ENCODE peak calls at places on chromosomes 3 and 15, in seven cellular contexts. X, S, Y, L, B, H and D are unnamed samples.

GRCh38 chr15:42343596-42344232 is 15.6 kb upstream of the CAPN3 start:
- DNase-seq in B (no peak), S (no peak), X (no peak), Y (no peak), H (no peak), L (no peak), D (no peak)

GRCh38 chr15:56052389-56053045 is 59.1 kb upstream of the NEDD4 start:
- DNase-seq in L (no peak), S (no peak), X (no peak), Y (no peak), H (peak; percentile 45), B (no peak), D (no peak)

GRCh38 chr3:49260711-49261357 is 16.2 kb downstream of the C3orf62 start:
- DNase-seq in H (peak; percentile 85), B (no peak), L (no peak), S (no peak), X (no peak), Y (no peak), D (no peak)

GRCh38 chr3:27758083-27758482 is 36.0 kb upstream of the EOMES start:
- DNase-seq in B (no peak), S (no peak), H (no peak), L (no peak), X (no peak), Y (no peak), D (no peak)

GRCh38 chr3:196222876-196223595 is 6.7 kb downstream of the SLC51A start:
- DNase-seq in L (no peak), X (no peak), S (no peak), B (no peak), Y (no peak), H (no peak), D (no peak)

GRCh38 chr3:108485146-108485545 is 25.2 kb downstream of the MYH15 start:
- DNase-seq in S (no peak), H (no peak), Y (no peak), X (peak; percentile 35), L (no peak), B (no peak), D (no peak)

GRCh38 chr15:55254916-55255679 is 34.5 kb downstream of the RAB27A start:
- DNase-seq in Y (no peak), B (no peak), X (no peak), H (no peak), L (no peak), S (no peak), D (no peak)

GRCh38 chr15:62453979-62454378 is 288.9 kb upstream of the C2CD4B start:
- DNase-seq in S (no peak), Y (no peak), B (no peak), H (no peak), X (no peak), L (no peak), D (no peak)

GRCh38 chr3:30768703-30769550 is 125.5 kb downstream of the GADL1 start:
- DNase-seq in X (peak; percentile 52), B (peak; percentile 67), S (peak; percentile 74), H (peak; percentile 47), L (peak; percentile 33), Y (peak; percentile 77), D (peak; percentile 69)

GRCh38 chr3:54360320-54360719 is 238.0 kb downstream of the CACNA2D3 start:
- DNase-seq in B (no peak), H (no peak), X (no peak), L (no peak), S (no peak), Y (no peak), D (no peak)

GRCh38 chr3:52200981-52201679 is 3.2 kb downstream of the ALAS1 start:
- DNase-seq in B (no peak), X (no peak), L (no peak), Y (no peak), S (no peak), H (no peak), D (no peak)

GRCh38 chr3:23485922-23486321 is 282.8 kb downstream of the UBE2E2 start:
- DNase-seq in Y (no peak), L (no peak), H (no peak), B (no peak), X (no peak), S (no peak), D (no peak)

GRCh38 chr3:39148116-39149058 is 5.0 kb downstream of the CSRNP1 start:
- DNase-seq in Y (no peak), B (no peak), H (no peak), L (peak; percentile 33), X (no peak), S (no peak), D (no peak)

GRCh38 chr15:95295905-95296618 is 1034.4 kb upstream of the NR2F2 start:
- DNase-seq in L (no peak), Y (no peak), B (no peak), X (no peak), H (no peak), S (no peak), D (no peak)

GRCh38 chr15:31554261-31554660 is 227.6 kb downstream of the KLF13 start:
- DNase-seq in H (no peak), B (peak; percentile 61), X (no peak), Y (no peak), S (peak; percentile 45), L (no peak), D (peak; percentile 67)

GRCh38 chr3:24254649-24255048 is 240.0 kb downstream of the THRB start:
- DNase-seq in B (no peak), H (no peak), L (no peak), Y (no peak), S (no peak), X (no peak), D (no peak)

GRCh38 chr15:39598186-39598850 is 17.4 kb downstream of the THBS1 start:
- DNase-seq in X (no peak), Y (no peak), L (no peak), H (no peak), S (no peak), B (no peak), D (no peak)

GRCh38 chr3:188400494-188401243 is 246.7 kb downstream of the LPP start:
- DNase-seq in Y (no peak), H (no peak), S (no peak), L (no peak), B (no peak), X (no peak), D (no peak)
- H3K4me1 ChIP-seq in Y (no peaks in the 10 kb centered on the region), H (peaks cover 14% of the 10 kb centered on the region), S (peaks cover 33% of the 10 kb centered on the region), L (no peaks in the 10 kb centered on the region), B (peaks cover 55% of the 10 kb centered on the region), X (no peaks in the 10 kb centered on the region), D (peaks cover 4% of the 10 kb centered on the region)

GRCh38 chr15:63517202-63517601 is 12.8 kb downstream of the USP3 start:
- DNase-seq in L (no peak), X (no peak), B (no peak), Y (no peak), S (no peak), H (no peak), D (no peak)
- H3K4me1 ChIP-seq in L (peaks cover 57% of the 10 kb centered on the region), X (peaks cover 3% of the 10 kb centered on the region), B (peaks cover 84% of the 10 kb centered on the region), Y (peaks cover 4% of the 10 kb centered on the region), S (peaks cover 72% of the 10 kb centered on the region), H (peaks cover 24% of the 10 kb centered on the region), D (peaks cover 13% of the 10 kb centered on the region)

GRCh38 chr3:100045696-100046095 is 68.6 kb downstream of the FILIP1L start:
- DNase-seq in B (peak; percentile 76), S (peak; percentile 67), Y (peak; percentile 44), H (no peak), X (no peak), L (no peak), D (peak; percentile 61)
- H3K4me1 ChIP-seq in B (peaks cover 80% of the 10 kb centered on the region), S (peaks cover 82% of the 10 kb centered on the region), Y (peaks cover 8% of the 10 kb centered on the region), H (peaks cover 15% of the 10 kb centered on the region), X (peaks cover 2% of the 10 kb centered on the region), L (no peaks in the 10 kb centered on the region), D (peaks cover 13% of the 10 kb centered on the region)

GRCh38 chr15:91307561-91307960 is 207.5 kb downstream of the SV2B start:
- DNase-seq in Y (no peak), X (no peak), B (no peak), S (no peak), H (no peak), L (no peak), D (no peak)

GRCh38 chr15:91306155-91306554 is 206.1 kb downstream of the SV2B start:
- DNase-seq in Y (no peak), X (no peak), S (no peak), B (no peak), L (no peak), H (no peak), D (no peak)

GRCh38 chr15:91311986-91312385 is 211.9 kb downstream of the SV2B start:
- DNase-seq in Y (no peak), H (peak; percentile 5), S (no peak), B (no peak), L (no peak), X (no peak), D (no peak)

GRCh38 chr15:91308209-91308608 is 208.2 kb downstream of the SV2B start:
- DNase-seq in X (no peak), B (no peak), L (no peak), Y (no peak), H (no peak), S (no peak), D (no peak)

GRCh38 chr15:91308855-91309254 is 208.8 kb downstream of the SV2B start:
- DNase-seq in H (no peak), X (no peak), L (no peak), S (no peak), B (no peak), Y (no peak), D (no peak)
- H3K4me1 ChIP-seq in H (no peaks in the 10 kb centered on the region), X (peaks cover 2% of the 10 kb centered on the region), L (peaks cover 42% of the 10 kb centered on the region), S (peaks cover 4% of the 10 kb centered on the region), B (peaks cover 6% of the 10 kb centered on the region), Y (no peaks in the 10 kb centered on the region), D (no peaks in the 10 kb centered on the region)

GRCh38 chr15:80639168-80639555 is 55.9 kb upstream of the ABHD17C start:
- DNase-seq in X (no peak), H (no peak), Y (no peak), S (no peak), L (no peak), B (no peak), D (no peak)

GRCh38 chr15:80640546-80641121 is 54.5 kb upstream of the ABHD17C start:
- DNase-seq in Y (no peak), X (no peak), B (no peak), S (no peak), H (no peak), L (no peak), D (no peak)

GRCh38 chr15:80643296-80643965 is 51.7 kb upstream of the ABHD17C start:
- DNase-seq in Y (no peak), X (no peak), H (no peak), S (no peak), B (no peak), L (no peak), D (no peak)

GRCh38 chr15:80638553-80639167 is 56.5 kb upstream of the ABHD17C start:
- DNase-seq in X (no peak), S (no peak), L (no peak), Y (no peak), H (no peak), B (no peak), D (no peak)

GRCh38 chr15:80641384-80641783 is 53.7 kb upstream of the ABHD17C start:
- DNase-seq in X (no peak), Y (no peak), H (no peak), L (no peak), S (no peak), B (no peak), D (no peak)
- H3K4me1 ChIP-seq in X (no peaks in the 10 kb centered on the region), Y (no peaks in the 10 kb centered on the region), H (no peaks in the 10 kb centered on the region), L (no peaks in the 10 kb centered on the region), S (peaks cover 8% of the 10 kb centered on the region), B (peaks cover 13% of the 10 kb centered on the region), D (no peaks in the 10 kb centered on the region)